ENCODE peak calls at places on chromosomes 1 and 21, in seven cellular contexts. One of them, this sample, is unnamed.

GRCh38 chr21:40143822-40144525 is 276.7 kb downstream of the PCP4 start:
- DNase-seq in CD8-positive, alpha-beta memory T cell: no peak
- DNase-seq in CD4-positive, alpha-beta memory T cell: no peak
- DNase-seq in fibroblast of lung: peak; percentile 37
- DNase-seq in thoracic aorta: no peak
- DNase-seq in ovary: no peak
- DNase-seq in colonic mucosa: peak; percentile 43
- DNase-seq in this sample: peak; percentile 65

GRCh38 chr1:42816600-42817439 is at the start of the genes ERMAP and SVBP:
- DNase-seq in CD8-positive, alpha-beta memory T cell: peak; percentile 92
- DNase-seq in CD4-positive, alpha-beta memory T cell: peak; percentile 88
- DNase-seq in fibroblast of lung: peak; percentile 85
- DNase-seq in thoracic aorta: peak; percentile 65
- DNase-seq in ovary: peak; percentile 92
- DNase-seq in colonic mucosa: peak; percentile 95
- DNase-seq in this sample: peak; percentile 86

GRCh38 chr1:3052501-3052900 is 16.5 kb upstream of the PRDM16 start:
- DNase-seq in CD8-positive, alpha-beta memory T cell: no peak
- DNase-seq in CD4-positive, alpha-beta memory T cell: no peak
- DNase-seq in fibroblast of lung: no peak
- DNase-seq in thoracic aorta: no peak
- DNase-seq in ovary: no peak
- DNase-seq in colonic mucosa: no peak
- DNase-seq in this sample: no peak

GRCh38 chr1:33248244-33248643 is 8.0 kb upstream of the ZNF362 start:
- DNase-seq in CD8-positive, alpha-beta memory T cell: no peak
- DNase-seq in CD4-positive, alpha-beta memory T cell: no peak
- DNase-seq in fibroblast of lung: no peak
- DNase-seq in thoracic aorta: no peak
- DNase-seq in ovary: no peak
- DNase-seq in colonic mucosa: no peak
- DNase-seq in this sample: no peak

GRCh38 chr1:185495898-185496297 is 178.9 kb upstream of the IVNS1ABP start:
- DNase-seq in CD8-positive, alpha-beta memory T cell: no peak
- DNase-seq in CD4-positive, alpha-beta memory T cell: no peak
- DNase-seq in fibroblast of lung: no peak
- DNase-seq in thoracic aorta: no peak
- DNase-seq in ovary: no peak
- DNase-seq in colonic mucosa: no peak
- DNase-seq in this sample: no peak

GRCh38 chr1:6519935-6520621 is 28.6 kb upstream of the PLEKHG5 start:
- DNase-seq in CD8-positive, alpha-beta memory T cell: no peak
- DNase-seq in CD4-positive, alpha-beta memory T cell: no peak
- DNase-seq in fibroblast of lung: peak; percentile 75
- DNase-seq in thoracic aorta: no peak
- DNase-seq in ovary: peak; percentile 71
- DNase-seq in colonic mucosa: no peak
- DNase-seq in this sample: no peak

GRCh38 chr1:98940069-98940468 is 64.6 kb downstream of the PLPPR5 start:
- DNase-seq in CD8-positive, alpha-beta memory T cell: no peak
- DNase-seq in CD4-positive, alpha-beta memory T cell: no peak
- DNase-seq in fibroblast of lung: no peak
- DNase-seq in thoracic aorta: no peak
- DNase-seq in ovary: no peak
- DNase-seq in colonic mucosa: no peak
- DNase-seq in this sample: no peak

GRCh38 chr1:94314222-94314858 is 77.0 kb upstream of the ARHGAP29 start:
- DNase-seq in CD8-positive, alpha-beta memory T cell: no peak
- DNase-seq in CD4-positive, alpha-beta memory T cell: no peak
- DNase-seq in fibroblast of lung: no peak
- DNase-seq in thoracic aorta: no peak
- DNase-seq in ovary: no peak
- DNase-seq in colonic mucosa: no peak
- DNase-seq in this sample: no peak

GRCh38 chr1:235426680-235427079 is 59.5 kb downstream of the TBCE start:
- DNase-seq in CD8-positive, alpha-beta memory T cell: no peak
- DNase-seq in CD4-positive, alpha-beta memory T cell: no peak
- DNase-seq in fibroblast of lung: no peak
- DNase-seq in thoracic aorta: no peak
- DNase-seq in ovary: no peak
- DNase-seq in colonic mucosa: no peak
- DNase-seq in this sample: no peak

GRCh38 chr1:28208818-28209441 is 23.9 kb downstream of the DNAJC8 start:
- DNase-seq in CD8-positive, alpha-beta memory T cell: peak; percentile 54
- DNase-seq in CD4-positive, alpha-beta memory T cell: peak; percentile 69
- DNase-seq in fibroblast of lung: peak; percentile 77
- DNase-seq in thoracic aorta: no peak
- DNase-seq in ovary: no peak
- DNase-seq in colonic mucosa: peak; percentile 71
- DNase-seq in this sample: no peak
- H3K4me3 ChIP-seq in CD8-positive, alpha-beta memory T cell: no peak overlapping the region
- H3K4me3 ChIP-seq in CD4-positive, alpha-beta memory T cell: no peak overlapping the region
- H3K4me3 ChIP-seq in fibroblast of lung: no peak overlapping the region
- H3K4me3 ChIP-seq in thoracic aorta: no peak overlapping the region
- H3K4me3 ChIP-seq in ovary: no peak overlapping the region
- H3K4me3 ChIP-seq in colonic mucosa: no peak overlapping the region
- H3K4me3 ChIP-seq in this sample: no peak overlapping the region

GRCh38 chr21:23725576-23725975 is 1881.7 kb downstream of the MRPL39 start:
- DNase-seq in CD8-positive, alpha-beta memory T cell: no peak
- DNase-seq in CD4-positive, alpha-beta memory T cell: no peak
- DNase-seq in fibroblast of lung: no peak
- DNase-seq in thoracic aorta: no peak
- DNase-seq in ovary: no peak
- DNase-seq in colonic mucosa: no peak
- DNase-seq in this sample: no peak
- H3K9me3 ChIP-seq in CD8-positive, alpha-beta memory T cell: no peaks in the 10 kb centered on the region
- H3K9me3 ChIP-seq in CD4-positive, alpha-beta memory T cell: no peaks in the 10 kb centered on the region
- H3K9me3 ChIP-seq in fibroblast of lung: no peaks in the 10 kb centered on the region
- H3K9me3 ChIP-seq in thoracic aorta: no peaks in the 10 kb centered on the region
- H3K9me3 ChIP-seq in ovary: no peaks in the 10 kb centered on the region
- H3K9me3 ChIP-seq in colonic mucosa: no peaks in the 10 kb centered on the region
- H3K9me3 ChIP-seq in this sample: no peaks in the 10 kb centered on the region

GRCh38 chr1:204493882-204494280 is 724 bp downstream of the PIK3C2B start:
- DNase-seq in CD8-positive, alpha-beta memory T cell: peak; percentile 61
- DNase-seq in CD4-positive, alpha-beta memory T cell: peak; percentile 82
- DNase-seq in fibroblast of lung: no peak
- DNase-seq in thoracic aorta: no peak
- DNase-seq in ovary: peak; percentile 33
- DNase-seq in colonic mucosa: peak; percentile 92
- DNase-seq in this sample: no peak
- H3K27ac ChIP-seq in CD8-positive, alpha-beta memory T cell: peak overlapping the region; percentile 77
- H3K27ac ChIP-seq in CD4-positive, alpha-beta memory T cell: peak overlapping the region; percentile 90
- H3K27ac ChIP-seq in fibroblast of lung: peak overlapping the region; percentile 38
- H3K27ac ChIP-seq in thoracic aorta: peak overlapping the region; percentile 80
- H3K27ac ChIP-seq in ovary: peak overlapping the region; percentile 61
- H3K27ac ChIP-seq in colonic mucosa: peak overlapping the region; percentile 99
- H3K27ac ChIP-seq in this sample: peak overlapping the region; percentile 89

GRCh38 chr1:109231085-109231484 is 17.4 kb downstream of the SARS1 start:
- DNase-seq in CD8-positive, alpha-beta memory T cell: no peak
- DNase-seq in CD4-positive, alpha-beta memory T cell: no peak
- DNase-seq in fibroblast of lung: no peak
- DNase-seq in thoracic aorta: no peak
- DNase-seq in ovary: no peak
- DNase-seq in colonic mucosa: no peak
- DNase-seq in this sample: no peak
- H3K4me3 ChIP-seq in CD8-positive, alpha-beta memory T cell: no peak overlapping the region
- H3K4me3 ChIP-seq in CD4-positive, alpha-beta memory T cell: no peak overlapping the region
- H3K4me3 ChIP-seq in fibroblast of lung: no peak overlapping the region
- H3K4me3 ChIP-seq in thoracic aorta: no peak overlapping the region
- H3K4me3 ChIP-seq in ovary: no peak overlapping the region
- H3K4me3 ChIP-seq in colonic mucosa: no peak overlapping the region
- H3K4me3 ChIP-seq in this sample: no peak overlapping the region

This sample was measured in right atrium auricular region.